ENCODE peak calls at places on chromosomes 11 and 22, in six cellular contexts. Z is thoracic aorta, D is foreskin keratinocyte, J is GM23338, S is adrenal gland, W is fibroblast of lung. R is an unnamed sample.

GRCh38 chr11:125091247-125091876 is 20.1 kb downstream of the TMEM218 start:
- DNase-seq in Z (no peak), D (peak), J (peak), S (peak), W (peak), R (peak)

GRCh38 chr11:117670443-117670842 is 126.6 kb downstream of the DSCAML1 start:
- DNase-seq in Z (no peak), D (no peak), J (no peak), S (no peak), W (no peak), R (no peak)

GRCh38 chr11:121654506-121655480 is 202.0 kb upstream of the SORL1-AS1 start:
- DNase-seq in Z (no peak), D (peak), J (no peak), S (no peak), W (no peak), R (peak)

GRCh38 chr11:126969865-126970479 is 30.6 kb downstream of the KIRREL3 start:
- DNase-seq in Z (no peak), D (peak), J (peak), S (no peak), W (peak), R (no peak)

GRCh38 chr11:2204361-2205213 is 33.0 kb upstream of the TH start:
- DNase-seq in Z (no peak), D (no peak), J (no peak), S (no peak), W (no peak), R (no peak)

GRCh38 chr22:27454807-27455450 is 346.6 kb downstream of the MN1 start:
- DNase-seq in Z (no peak), D (no peak), J (peak), S (no peak), W (no peak), R (no peak)

GRCh38 chr11:118295834-118296454 is 8.6 kb upstream of the CD3E start:
- DNase-seq in Z (no peak), D (peak), J (peak), S (no peak), W (peak), R (peak)

GRCh38 chr11:62881579-62882427 is 1.1 kb downstream of the SLC3A2 start:
- DNase-seq in Z (peak), D (peak), J (peak), S (peak), W (peak), R (peak)

GRCh38 chr11:65932558-65932919 is 12.7 kb upstream of the TSGA10IP start:
- DNase-seq in Z (no peak), D (peak), J (peak), S (no peak), W (peak), R (no peak)

GRCh38 chr11:65538232-65538914 is 13.5 kb downstream of the SCYL1 start:
- DNase-seq in Z (no peak), D (no peak), J (peak), S (peak), W (no peak), R (no peak)

GRCh38 chr11:9280655-9281301 is 15.6 kb upstream of the DENND5A start:
- DNase-seq in Z (no peak), D (peak), J (no peak), S (no peak), W (peak), R (no peak)

GRCh38 chr11:88117281-88117858 is 57.9 kb downstream of the RAB38 start:
- DNase-seq in Z (no peak), D (peak), J (no peak), S (no peak), W (no peak), R (no peak)

GRCh38 chr22:23556026-23556620 is 24.0 kb downstream of the IGLL1 start:
- DNase-seq in Z (no peak), D (no peak), J (no peak), S (no peak), W (no peak), R (no peak)

GRCh38 chr11:113286509-113287497 is 27.6 kb upstream of the TTC12 start:
- DNase-seq in Z (no peak), D (no peak), J (no peak), S (no peak), W (peak), R (no peak)

GRCh38 chr11:103480421-103480820 is 371.2 kb downstream of the DYNC2H1 start:
- DNase-seq in Z (no peak), D (no peak), J (no peak), S (no peak), W (peak), R (no peak)

GRCh38 chr22:48315415-48316244 is 1512.0 kb downstream of the BRD1 start:
- DNase-seq in Z (no peak), D (no peak), J (no peak), S (no peak), W (no peak), R (no peak)

GRCh38 chr11:84663731-84664130 is 963.4 kb downstream of the DLG2 start:
- DNase-seq in Z (no peak), D (no peak), J (no peak), S (no peak), W (no peak), R (no peak)

GRCh38 chr11:65552413-65552951 is 5.7 kb downstream of the LTBP3 start:
- DNase-seq in Z (no peak), D (no peak), J (peak), S (no peak), W (no peak), R (no peak)

GRCh38 chr11:22785251-22785650 is 44.4 kb downstream of the SVIP start:
- DNase-seq in Z (no peak), D (peak), J (no peak), S (no peak), W (no peak), R (no peak)

GRCh38 chr11:1573077-1573846 is 1.2 kb upstream of the DUSP8 start:
- DNase-seq in Z (no peak), D (peak), J (no peak), S (peak), W (no peak), R (no peak)

GRCh38 chr11:14320020-14320419 is 39.0 kb downstream of the RRAS2 start:
- DNase-seq in Z (no peak), D (no peak), J (no peak), S (no peak), W (peak), R (no peak)

GRCh38 chr11:60854847-60855725 is 664 bp downstream of the PTGDR2 start:
- DNase-seq in Z (no peak), D (no peak), J (no peak), S (no peak), W (no peak), R (no peak)

GRCh38 chr22:18028817-18029527 is 4.6 kb upstream of the MICAL3 start:
- DNase-seq in Z (no peak), D (peak), J (no peak), S (no peak), W (no peak), R (no peak)

GRCh38 chr22:23875801-23876200 is 18.1 kb downstream of the SLC2A11 start:
- DNase-seq in Z (no peak), D (no peak), J (no peak), S (no peak), W (no peak), R (no peak)

GRCh38 chr22:43859621-43860020 is 2.7 kb downstream of the SULT4A1 start:
- DNase-seq in Z (no peak), D (no peak), J (no peak), S (peak), W (no peak), R (no peak)

GRCh38 chr11:128302425-128303186 is 284.8 kb downstream of the ETS1 start:
- DNase-seq in Z (no peak), D (no peak), J (no peak), S (no peak), W (no peak), R (no peak)

GRCh38 chr22:40414838-40415505 is 44.6 kb downstream of the SGSM3 start:
- DNase-seq in Z (no peak), D (no peak), J (no peak), S (no peak), W (no peak), R (no peak)
- H3K27ac ChIP-seq in Z (no peak), D (no peak), J (no peak), S (peak), W (no peak), R (peak)

GRCh38 chr22:36746571-36746970 is 29.3 kb downstream of the IFT27 start:
- DNase-seq in Z (no peak), D (no peak), J (no peak), S (no peak), W (no peak), R (no peak)
- H3K27ac ChIP-seq in Z (no peak), D (no peak), J (no peak), S (no peak), W (no peak), R (no peak)

GRCh38 chr22:45612451-45612901 is 59.2 kb upstream of the ATXN10 start:
- DNase-seq in Z (peak), D (peak), J (no peak), S (peak), W (peak), R (peak)
- H3K27ac ChIP-seq in Z (no peak), D (peak), J (no peak), S (peak), W (peak), R (peak)

DNA sequence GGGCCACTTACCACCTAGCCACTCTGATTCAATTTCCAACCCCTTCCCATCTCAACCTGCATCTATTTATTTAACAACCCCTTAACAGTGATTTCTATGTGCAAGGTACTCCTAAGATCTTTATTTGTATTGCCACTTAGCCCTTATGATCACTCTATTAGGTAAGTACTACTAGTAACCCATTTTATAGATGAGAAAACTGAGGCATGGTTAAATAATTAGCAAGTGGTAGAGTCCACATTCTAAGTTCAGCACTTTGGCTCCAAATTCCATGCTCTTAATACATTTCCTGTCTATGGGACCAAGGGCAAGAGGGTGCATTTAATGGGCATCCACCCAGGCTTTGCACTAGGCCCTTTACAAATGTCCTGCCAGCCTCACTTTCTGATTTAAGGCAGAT is 38.1 kb upstream of the CSNK2A3 start:
- DNase-seq in Z (no peak), D (no peak), J (no peak), S (no peak), W (no peak), R (no peak)
- H3K27ac ChIP-seq in Z (peak), D (no peak), J (no peak), S (no peak), W (peak), R (no peak)

GRCh38 chr11:68997995-68998348 is 15.1 kb downstream of the MRGPRF start:
- DNase-seq in Z (no peak), D (no peak), J (no peak), S (peak), W (no peak), R (no peak)

GRCh38 chr11:69000831-69001245 is 12.2 kb downstream of the MRGPRF start:
- DNase-seq in Z (no peak), D (peak), J (peak), S (peak), W (peak), R (peak)

GRCh38 chr11:69000391-69000790 is 12.7 kb downstream of the MRGPRF start:
- DNase-seq in Z (no peak), D (no peak), J (no peak), S (no peak), W (no peak), R (no peak)

GRCh38 chr11:68998390-68998911 is 14.6 kb downstream of the MRGPRF start:
- DNase-seq in Z (no peak), D (peak), J (no peak), S (peak), W (peak), R (no peak)

GRCh38 chr11:68999093-68999747 is 13.8 kb downstream of the MRGPRF start:
- DNase-seq in Z (no peak), D (no peak), J (no peak), S (no peak), W (no peak), R (no peak)
- H3K27ac ChIP-seq in Z (peak), D (no peak), J (no peak), S (no peak), W (no peak), R (no peak)

GRCh38 chr11:75344186-75344585 is 7.3 kb downstream of the ARRB1 start:
- DNase-seq in Z (no peak), D (no peak), J (no peak), S (no peak), W (no peak), R (no peak)
- H3K27ac ChIP-seq in Z (no peak), D (no peak), J (no peak), S (peak), W (no peak), R (no peak)

DNA sequence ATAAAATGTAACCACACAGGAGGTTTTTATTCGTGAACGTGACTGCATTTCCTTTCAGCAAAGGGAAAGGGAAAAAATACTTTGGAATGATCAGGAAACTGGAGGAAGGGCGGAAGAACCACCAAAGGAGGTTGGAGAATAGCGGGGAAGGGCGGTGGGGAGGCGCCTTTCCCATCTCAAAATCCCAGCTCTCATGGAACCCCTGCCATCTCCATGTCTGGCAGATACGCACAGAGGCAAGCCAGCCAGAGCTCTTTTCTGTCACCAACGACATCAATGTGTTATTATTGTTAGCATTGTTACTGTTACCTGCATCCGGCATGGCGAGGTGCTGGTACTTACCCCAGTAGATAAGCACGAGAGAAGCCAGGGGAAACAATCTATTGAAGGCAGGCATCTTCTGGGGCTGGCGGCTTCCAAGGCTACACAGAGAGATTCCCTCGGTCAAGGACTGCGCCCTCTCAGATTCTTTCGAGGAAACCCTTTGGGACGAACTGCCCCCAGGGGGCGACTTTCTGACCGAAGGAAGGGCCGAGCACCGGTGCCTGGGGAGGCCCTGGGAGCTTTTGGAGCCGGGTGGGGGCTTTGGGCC is 923 bp downstream of the SCN3B start:
- DNase-seq in Z (no peak), D (no peak), J (no peak), S (no peak), W (no peak), R (no peak)
- H3K27ac ChIP-seq in Z (no peak), D (no peak), J (no peak), S (peak), W (no peak), R (no peak)

GRCh38 chr11:107501713-107502112 is 44.1 kb upstream of the CWF19L2 start:
- DNase-seq in Z (no peak), D (no peak), J (no peak), S (no peak), W (no peak), R (no peak)

GRCh38 chr11:107508201-107508857 is 50.7 kb upstream of the CWF19L2 start:
- DNase-seq in Z (no peak), D (no peak), J (no peak), S (no peak), W (no peak), R (no peak)

GRCh38 chr11:107508858-107509244 is 51.2 kb upstream of the CWF19L2 start:
- DNase-seq in Z (no peak), D (no peak), J (no peak), S (no peak), W (no peak), R (no peak)

DNA sequence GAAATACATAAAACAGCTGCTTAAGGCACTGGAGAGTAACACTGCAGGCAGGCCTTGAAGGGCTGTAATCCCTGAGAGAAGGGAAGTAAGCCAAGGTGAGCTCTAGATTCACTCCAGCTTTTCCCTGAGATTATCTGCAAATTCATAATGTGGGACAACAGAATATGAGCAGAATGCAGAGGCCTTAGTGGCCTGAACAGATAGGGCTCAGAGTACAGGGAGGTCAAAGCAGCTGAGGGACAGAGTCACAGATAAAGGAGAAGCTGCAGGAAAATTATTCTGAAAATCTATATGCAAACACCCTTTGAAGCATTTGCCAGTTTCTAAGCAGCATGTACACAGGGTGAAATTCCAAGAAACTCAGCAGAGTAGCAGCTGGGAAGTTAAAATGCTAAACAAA is 48.0 kb upstream of the CWF19L2 start:
- DNase-seq in Z (no peak), D (no peak), J (no peak), S (no peak), W (no peak), R (no peak)
- H3K27ac ChIP-seq in Z (no peak), D (no peak), J (peak), S (no peak), W (no peak), R (no peak)

DNA sequence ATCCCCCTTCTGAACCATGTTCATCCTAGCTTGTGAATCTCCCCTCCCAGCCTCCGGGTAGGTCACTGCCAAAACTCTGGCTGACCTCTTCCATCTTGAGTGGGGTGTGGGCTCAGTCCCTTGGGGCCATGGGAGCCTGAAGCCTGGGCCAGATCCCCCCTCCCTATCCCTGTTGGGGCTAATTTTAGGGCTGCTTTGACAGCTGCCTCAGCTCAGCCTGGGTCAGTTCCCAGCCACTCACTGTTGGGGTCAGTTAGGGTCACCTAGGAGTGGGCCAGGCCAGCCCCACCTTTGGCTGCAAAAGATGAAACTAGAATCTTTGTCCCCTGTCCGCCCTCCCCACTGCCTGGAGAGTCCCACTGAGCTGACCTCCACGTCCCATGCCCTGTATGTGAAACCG is 29.8 kb upstream of the P2RY2 start:
- DNase-seq in Z (no peak), D (no peak), J (no peak), S (no peak), W (no peak), R (no peak)
- H3K27ac ChIP-seq in Z (no peak), D (no peak), J (no peak), S (no peak), W (no peak), R (peak)